ENCODE peak calls at places on chromosomes 4 and X, in eight cellular contexts. One of them, this sample, is unnamed.

GRCh38 chr4:141246243-141246642 is 25.5 kb downstream of the ZNF330 start:
- DNase-seq in activated CD4-positive, alpha-beta T cell treated with anti-CD3 and anti-CD28 coated beads, Interleukin-2, amount 10 ng/mL, durations not matched to agents 7 days and 5 days: no peak
- DNase-seq in AG08396: peak; percentile 21
- DNase-seq in IMR-90: peak; percentile 74
- DNase-seq in stomach: no peak
- DNase-seq in smooth muscle cell of the brain vasculature: no peak
- DNase-seq in epithelial cell of esophagus: no peak
- DNase-seq in activated T-helper 1 cell treated with anti-CD3 and anti-CD28 coated beads, Interleukin-12 subunit alpha, Interleukin-12 subunit beta, Interleukin-2, Interleukin-4 antibody, amounts not matched to agents 30 ng/mL and 10 ng/mL and 1 ng/mL, durations not matched to agents 14 hours and 24 hours and 36 hours: no peak
- DNase-seq in this sample: no peak

GRCh38 chrX:149818652-149819051 is 36.9 kb downstream of the MAGEA9 start:
- DNase-seq in smooth muscle cell of the brain vasculature: no peak
- DNase-seq in epithelial cell of esophagus: peak; percentile 47
- DNase-seq in stomach: no peak
- DNase-seq in AG08396: no peak
- DNase-seq in activated T-helper 1 cell treated with anti-CD3 and anti-CD28 coated beads, Interleukin-12 subunit alpha, Interleukin-12 subunit beta, Interleukin-2, Interleukin-4 antibody, amounts not matched to agents 30 ng/mL and 10 ng/mL and 1 ng/mL, durations not matched to agents 14 hours and 24 hours and 36 hours: no peak
- DNase-seq in activated CD4-positive, alpha-beta T cell treated with anti-CD3 and anti-CD28 coated beads, Interleukin-2, amount 10 ng/mL, durations not matched to agents 7 days and 5 days: no peak
- DNase-seq in IMR-90: no peak
- DNase-seq in this sample: no peak

GRCh38 chr4:112327950-112328349 is 30.8 kb downstream of the ALPK1 start:
- DNase-seq in smooth muscle cell of the brain vasculature: peak; percentile 40
- DNase-seq in stomach: no peak
- DNase-seq in IMR-90: peak; percentile 72
- DNase-seq in epithelial cell of esophagus: peak; percentile 67
- DNase-seq in activated CD4-positive, alpha-beta T cell treated with anti-CD3 and anti-CD28 coated beads, Interleukin-2, amount 10 ng/mL, durations not matched to agents 7 days and 5 days: peak; percentile 20
- DNase-seq in AG08396: peak; percentile 10
- DNase-seq in activated T-helper 1 cell treated with anti-CD3 and anti-CD28 coated beads, Interleukin-12 subunit alpha, Interleukin-12 subunit beta, Interleukin-2, Interleukin-4 antibody, amounts not matched to agents 30 ng/mL and 10 ng/mL and 1 ng/mL, durations not matched to agents 14 hours and 24 hours and 36 hours: no peak
- DNase-seq in this sample: no peak

GRCh38 chr4:12852338-12853307 is 631.5 kb downstream of the RAB28 start:
- DNase-seq in activated T-helper 1 cell treated with anti-CD3 and anti-CD28 coated beads, Interleukin-12 subunit alpha, Interleukin-12 subunit beta, Interleukin-2, Interleukin-4 antibody, amounts not matched to agents 30 ng/mL and 10 ng/mL and 1 ng/mL, durations not matched to agents 14 hours and 24 hours and 36 hours: no peak
- DNase-seq in smooth muscle cell of the brain vasculature: peak; percentile 2
- DNase-seq in IMR-90: peak; percentile 52
- DNase-seq in activated CD4-positive, alpha-beta T cell treated with anti-CD3 and anti-CD28 coated beads, Interleukin-2, amount 10 ng/mL, durations not matched to agents 7 days and 5 days: no peak
- DNase-seq in stomach: no peak
- DNase-seq in epithelial cell of esophagus: peak; percentile 81
- DNase-seq in AG08396: peak; percentile 25
- DNase-seq in this sample: peak; percentile 10

GRCh38 chr4:71460368-71460767 is 121.5 kb downstream of the SLC4A4 start:
- DNase-seq in smooth muscle cell of the brain vasculature: peak; percentile 29
- DNase-seq in activated T-helper 1 cell treated with anti-CD3 and anti-CD28 coated beads, Interleukin-12 subunit alpha, Interleukin-12 subunit beta, Interleukin-2, Interleukin-4 antibody, amounts not matched to agents 30 ng/mL and 10 ng/mL and 1 ng/mL, durations not matched to agents 14 hours and 24 hours and 36 hours: no peak
- DNase-seq in IMR-90: no peak
- DNase-seq in epithelial cell of esophagus: no peak
- DNase-seq in activated CD4-positive, alpha-beta T cell treated with anti-CD3 and anti-CD28 coated beads, Interleukin-2, amount 10 ng/mL, durations not matched to agents 7 days and 5 days: no peak
- DNase-seq in AG08396: no peak
- DNase-seq in stomach: no peak
- DNase-seq in this sample: peak; percentile 25

GRCh38 chrX:34734383-34734782 is 77.3 kb upstream of the TMEM47 start:
- DNase-seq in stomach: no peak
- DNase-seq in epithelial cell of esophagus: peak; percentile 3
- DNase-seq in AG08396: peak; percentile 22
- DNase-seq in activated T-helper 1 cell treated with anti-CD3 and anti-CD28 coated beads, Interleukin-12 subunit alpha, Interleukin-12 subunit beta, Interleukin-2, Interleukin-4 antibody, amounts not matched to agents 30 ng/mL and 10 ng/mL and 1 ng/mL, durations not matched to agents 14 hours and 24 hours and 36 hours: no peak
- DNase-seq in smooth muscle cell of the brain vasculature: no peak
- DNase-seq in IMR-90: peak; percentile 62
- DNase-seq in activated CD4-positive, alpha-beta T cell treated with anti-CD3 and anti-CD28 coated beads, Interleukin-2, amount 10 ng/mL, durations not matched to agents 7 days and 5 days: no peak
- DNase-seq in this sample: no peak

GRCh38 chrX:116607766-116608165 is 145.0 kb upstream of the CT83 start:
- DNase-seq in stomach: no peak
- DNase-seq in AG08396: no peak
- DNase-seq in IMR-90: no peak
- DNase-seq in smooth muscle cell of the brain vasculature: no peak
- DNase-seq in activated T-helper 1 cell treated with anti-CD3 and anti-CD28 coated beads, Interleukin-12 subunit alpha, Interleukin-12 subunit beta, Interleukin-2, Interleukin-4 antibody, amounts not matched to agents 30 ng/mL and 10 ng/mL and 1 ng/mL, durations not matched to agents 14 hours and 24 hours and 36 hours: no peak
- DNase-seq in epithelial cell of esophagus: peak; percentile 28
- DNase-seq in activated CD4-positive, alpha-beta T cell treated with anti-CD3 and anti-CD28 coated beads, Interleukin-2, amount 10 ng/mL, durations not matched to agents 7 days and 5 days: no peak
- DNase-seq in this sample: no peak

GRCh38 chr4:74624351-74625151 is 169.8 kb downstream of the BTC start:
- DNase-seq in stomach: no peak
- DNase-seq in AG08396: peak; percentile 61
- DNase-seq in activated T-helper 1 cell treated with anti-CD3 and anti-CD28 coated beads, Interleukin-12 subunit alpha, Interleukin-12 subunit beta, Interleukin-2, Interleukin-4 antibody, amounts not matched to agents 30 ng/mL and 10 ng/mL and 1 ng/mL, durations not matched to agents 14 hours and 24 hours and 36 hours: no peak
- DNase-seq in activated CD4-positive, alpha-beta T cell treated with anti-CD3 and anti-CD28 coated beads, Interleukin-2, amount 10 ng/mL, durations not matched to agents 7 days and 5 days: no peak
- DNase-seq in IMR-90: peak; percentile 96
- DNase-seq in epithelial cell of esophagus: peak; percentile 80
- DNase-seq in smooth muscle cell of the brain vasculature: peak; percentile 44
- DNase-seq in this sample: no peak

This sample was measured in prostate gland.